ENCODE peak calls at places on chromosomes 2 and 18, in nine cellular contexts. G, O, I, J, H, F, K, U and E are unnamed samples. For H3K4me1 and H3K27me3, the result is how much of the 10 kb centered on the place peaks cover.

GRCh38 chr2:100365434-100365833 is 43.1 kb upstream of the LONRF2 start:
- DNase-seq in G (no peak), O (no peak), I (no peak), J (peak), H (no peak), F (peak), K (no peak), U (peak), E (no peak)

GRCh38 chr18:54772081-54772480 is 56.2 kb upstream of the RAB27B start:
- DNase-seq in G (no peak), O (no peak), I (no peak), J (no peak), H (peak), F (no peak), K (no peak), U (no peak), E (no peak)

GRCh38 chr2:17313261-17313660 is 205.0 kb downstream of the RAD51AP2 start:
- DNase-seq in G (no peak), O (no peak), I (no peak), J (no peak), H (no peak), F (no peak), K (no peak), U (no peak), E (no peak)

GRCh38 chr2:27263287-27264252 is 723 bp upstream of the SLC30A3 start:
- DNase-seq in G (no peak), O (no peak), I (no peak), J (no peak), H (no peak), F (no peak), K (no peak), U (no peak), E (no peak)

GRCh38 chr18:24446953-24447537 is 13.4 kb upstream of the HRH4 start:
- DNase-seq in G (no peak), O (no peak), I (no peak), J (no peak), H (no peak), F (no peak), K (no peak), U (peak), E (no peak)

GRCh38 chr2:24930768-24931167 is 10.7 kb upstream of the ADCY3 start:
- DNase-seq in G (no peak), O (peak), I (no peak), J (peak), H (peak), F (peak), K (no peak), U (no peak), E (no peak)

GRCh38 chr2:203583696-203584095 is 48.6 kb upstream of the RAPH1 start:
- DNase-seq in G (no peak), O (peak), I (no peak), J (peak), H (peak), F (peak), K (no peak), U (no peak), E (no peak)

GRCh38 chr2:216424305-216424704 is 12.0 kb downstream of the SMARCAL1 start:
- DNase-seq in G (no peak), O (no peak), I (no peak), J (no peak), H (no peak), F (no peak), K (no peak), U (no peak), E (no peak)

GRCh38 chr2:170215019-170215418 is 37.1 kb downstream of the MYO3B start:
- DNase-seq in G (no peak), O (no peak), I (no peak), J (no peak), H (no peak), F (no peak), K (no peak), U (no peak), E (no peak)

GRCh38 chr2:119324748-119325270 is 41.8 kb downstream of the C2orf76 start:
- DNase-seq in G (no peak), O (no peak), I (no peak), J (no peak), H (no peak), F (no peak), K (no peak), U (no peak), E (no peak)

GRCh38 chr2:23607925-23608324 is 222.9 kb downstream of the KLHL29 start:
- DNase-seq in G (no peak), O (no peak), I (no peak), J (no peak), H (no peak), F (no peak), K (no peak), U (no peak), E (peak)

GRCh38 chr18:58212274-58212673 is 168.2 kb downstream of the NEDD4L start:
- DNase-seq in G (no peak), O (peak), I (no peak), J (no peak), H (no peak), F (no peak), K (no peak), U (no peak), E (no peak)

GRCh38 chr2:128354731-128355470 is 36.2 kb upstream of the HS6ST1 start:
- DNase-seq in G (no peak), O (no peak), I (no peak), J (no peak), H (no peak), F (no peak), K (no peak), U (no peak), E (no peak)

GRCh38 chr18:33495278-33495677 is 54.8 kb upstream of the CCDC178 start:
- DNase-seq in G (no peak), O (peak), I (no peak), J (peak), H (peak), F (no peak), K (no peak), U (peak), E (peak)

GRCh38 chr2:39545957-39546356 is 108.9 kb upstream of the MAP4K3 start:
- DNase-seq in G (no peak), O (no peak), I (no peak), J (no peak), H (no peak), F (no peak), K (no peak), U (no peak), E (no peak)

GRCh38 chr2:171522057-171522803 is at the start of gene CYBRD1:
- DNase-seq in G (peak), O (no peak), I (peak), J (peak), H (no peak), F (peak), K (no peak), U (peak), E (no peak)

GRCh38 chr2:210477496-210477895 is 937 bp upstream of the LANCL1 start:
- DNase-seq in G (peak), O (no peak), I (no peak), J (peak), H (no peak), F (peak), K (no peak), U (peak), E (peak)

GRCh38 chr2:234763051-234763909 is 188.5 kb upstream of the SH3BP4 start:
- DNase-seq in G (no peak), O (no peak), I (no peak), J (peak), H (no peak), F (no peak), K (no peak), U (no peak), E (no peak)

GRCh38 chr2:157055660-157056199 is 201.8 kb upstream of the GALNT5 start:
- DNase-seq in G (no peak), O (no peak), I (no peak), J (peak), H (no peak), F (no peak), K (no peak), U (peak), E (no peak)

DNA sequence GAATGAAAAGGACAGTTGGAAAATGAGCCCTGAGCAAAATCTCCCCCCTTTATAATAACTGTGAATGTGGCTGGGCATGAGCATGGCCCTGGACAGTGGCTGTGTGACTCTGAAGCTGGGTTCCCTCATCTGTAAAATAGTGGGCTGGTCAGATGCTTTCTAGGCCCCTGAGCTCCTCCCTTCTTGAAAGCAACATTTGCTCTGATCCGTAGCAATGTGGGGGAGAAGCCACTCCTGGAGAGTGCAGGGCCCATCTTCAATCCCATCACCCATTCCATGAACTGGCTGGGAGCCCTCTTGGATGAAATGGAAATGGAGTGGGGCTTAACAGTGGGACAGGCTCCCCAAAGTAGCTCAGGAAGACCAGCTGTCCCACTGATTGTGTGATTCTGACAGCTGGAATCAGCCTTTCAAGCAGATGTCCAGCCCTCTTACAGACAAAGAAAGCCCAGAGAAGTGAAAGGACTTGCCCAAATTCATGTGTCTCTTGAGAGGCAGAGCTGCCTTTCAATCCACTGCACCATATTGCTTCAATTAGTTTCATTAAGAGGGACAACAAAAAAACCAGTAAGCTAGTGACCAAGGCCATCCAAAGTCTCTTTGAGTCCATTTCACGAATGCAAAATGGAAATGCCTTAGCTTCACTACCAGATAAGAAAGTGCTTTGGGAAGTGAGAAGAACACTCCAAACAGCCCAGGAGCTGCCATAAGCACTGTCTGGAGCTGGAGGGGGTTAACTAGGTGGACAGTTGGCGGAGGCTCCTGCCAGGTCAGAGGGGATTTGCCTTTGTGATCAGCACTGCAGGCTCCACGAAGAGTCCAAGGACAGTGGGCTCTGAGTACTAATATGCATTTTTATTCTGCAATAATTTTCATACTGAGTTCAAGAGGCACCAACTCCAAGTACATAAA is 233.0 kb upstream of the SMAD2 start:
- DNase-seq in G (no peak), O (no peak), I (no peak), J (no peak), H (no peak), F (no peak), K (no peak), U (no peak), E (no peak)
- H3K4me1 ChIP-seq in G (under half), O (under half), I (under half), J (under half), H (under half), F (under half), K (under half), U (under half), E (under half)

GRCh38 chr2:28595323-28595722 is 99.5 kb downstream of the PLB1 start:
- DNase-seq in G (no peak), O (no peak), I (no peak), J (no peak), H (no peak), F (no peak), K (no peak), U (no peak), E (no peak)
- H3K27ac ChIP-seq in G (peak), O (no peak), I (no peak), J (peak), H (no peak), F (peak), K (no peak), U (peak), E (no peak)

DNA sequence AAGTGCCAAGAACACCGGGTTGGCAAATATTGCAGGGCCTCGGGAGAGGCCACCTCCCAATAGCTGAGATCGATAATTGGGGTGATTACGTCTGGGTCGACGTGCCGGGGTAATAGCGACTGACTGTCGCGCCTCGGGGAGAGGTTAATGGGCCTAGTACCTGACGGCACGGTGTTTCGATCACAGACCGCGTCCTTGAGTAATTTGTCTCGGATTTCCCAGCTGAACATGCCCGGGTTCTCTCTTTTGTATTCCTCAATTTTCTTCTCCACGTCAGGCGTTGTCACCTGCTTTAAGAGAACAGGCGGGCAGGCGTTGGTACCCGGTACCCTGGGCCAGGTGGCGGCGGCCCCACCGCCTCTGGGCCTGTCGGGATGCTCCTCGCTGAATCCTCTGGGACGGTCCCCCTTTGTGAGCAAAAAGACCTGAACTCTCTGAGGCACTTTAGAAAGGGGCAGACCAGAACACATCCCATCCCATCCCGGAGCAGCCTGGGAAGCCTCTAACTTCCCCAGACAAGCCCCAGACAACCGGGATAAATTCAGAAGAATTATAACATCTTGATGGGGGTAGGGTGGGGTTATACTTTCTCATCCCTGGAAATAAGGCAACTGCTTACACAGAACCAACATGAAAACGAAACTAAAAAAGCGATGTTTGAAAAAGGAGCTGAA is 3.3 kb downstream of the PAX3 start:
- DNase-seq in G (peak), O (no peak), I (no peak), J (no peak), H (no peak), F (no peak), K (no peak), U (no peak), E (no peak)
- H3K27me3 ChIP-seq in G (under half), O (half or more), I (half or more), J (half or more), H (under half), F (half or more), K (under half), U (half or more), E (half or more)

GRCh38 chr2:9532421-9532820 is 23.2 kb downstream of the ADAM17 start:
- DNase-seq in G (no peak), O (no peak), I (no peak), J (peak), H (no peak), F (no peak), K (no peak), U (no peak), E (no peak)
- H3K4me1 ChIP-seq in G (under half), O (under half), I (under half), J (under half), H (under half), F (under half), K (under half), U (under half), E (under half)

GRCh38 chr2:74844752-74845151 is 10.8 kb downstream of the HK2 start:
- DNase-seq in G (no peak), O (no peak), I (no peak), J (no peak), H (no peak), F (no peak), K (no peak), U (no peak), E (no peak)
- H3K27ac ChIP-seq in G (no peak), O (no peak), I (no peak), J (no peak), H (no peak), F (peak), K (no peak), U (peak), E (no peak)

DNA sequence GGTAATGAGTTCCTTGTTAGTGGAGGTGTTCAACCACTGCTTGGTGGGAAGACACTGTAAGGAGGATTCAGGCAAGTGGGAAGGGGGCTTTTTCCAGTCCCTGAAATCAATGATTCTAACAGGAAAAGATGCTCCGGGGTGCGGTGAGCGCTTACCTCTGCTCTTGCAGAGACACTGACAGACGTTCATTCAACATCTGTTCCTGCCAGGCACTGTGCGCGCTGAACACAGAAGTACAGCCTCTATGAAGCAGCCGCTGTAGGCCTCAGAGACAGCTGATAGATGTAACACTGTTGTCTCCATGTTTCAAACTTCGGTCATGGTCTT is 738 bp upstream of the CLIP4 start:
- DNase-seq in G (no peak), O (no peak), I (no peak), J (no peak), H (no peak), F (no peak), K (no peak), U (peak), E (no peak)
- H3K27me3 ChIP-seq in G (under half), O (under half), I (under half), J (under half), H (under half), F (under half), K (under half), U (under half), E (under half)

GRCh38 chr18:65039578-65039977 is 711.2 kb upstream of the CDH7 start:
- DNase-seq in G (no peak), O (no peak), I (no peak), J (no peak), H (no peak), F (no peak), K (no peak), U (no peak), E (no peak)

DNA sequence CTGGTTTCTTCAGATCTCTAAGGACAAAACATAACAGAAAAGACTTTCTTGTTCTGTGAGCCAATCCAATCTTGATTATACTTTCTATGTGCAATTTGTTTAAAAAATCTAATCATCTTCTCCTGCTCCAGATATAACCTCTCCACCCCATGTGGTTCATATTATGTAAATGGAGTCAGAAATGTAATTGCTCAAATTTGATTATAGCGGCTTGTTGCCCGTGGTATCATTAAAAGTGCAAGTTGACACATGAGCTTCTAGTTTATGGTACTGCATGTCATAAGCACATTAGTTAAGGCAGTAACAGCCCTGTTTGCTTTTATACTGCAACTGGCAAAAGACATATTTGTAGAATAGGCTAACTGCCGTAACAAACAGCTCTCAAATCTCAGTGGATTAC is 715.1 kb upstream of the CDH7 start:
- DNase-seq in G (no peak), O (no peak), I (no peak), J (no peak), H (no peak), F (no peak), K (no peak), U (no peak), E (no peak)
- H3K4me1 ChIP-seq in G (under half), O (under half), I (under half), J (under half), H (under half), F (under half), K (under half), U (under half), E (under half)